ENCODE peak calls at places on chromosomes 12 and 14, in nine cellular contexts. C, E, R, T, K, B, Q, W and A are unnamed samples.

GRCh38 chr14:90399541-90400444 is 3.0 kb downstream of the CALM1 start:
- DNase-seq in C (peak; percentile 95), E (peak; percentile 93), R (peak; percentile 88), T (peak; percentile 97), K (peak; percentile 94), B (peak; percentile 59), Q (peak; percentile 88), W (peak; percentile 97), A (peak; percentile 92)

GRCh38 chr12:46743471-46743870 is 82.3 kb downstream of the SLC38A4 start:
- DNase-seq in C (no peak), E (no peak), R (no peak), T (no peak), K (no peak), B (no peak), Q (no peak), W (no peak), A (no peak)

GRCh38 chr12:24902521-24903304 is 46.2 kb downstream of the BCAT1 start:
- DNase-seq in C (no peak), E (peak; percentile 54), R (no peak), T (no peak), K (peak; percentile 55), B (peak; percentile 66), Q (peak; percentile 30), W (peak; percentile 85), A (no peak)

GRCh38 chr14:61080591-61081010 is 99.6 kb downstream of the SLC38A6 start:
- DNase-seq in C (no peak), E (no peak), R (peak; percentile 83), T (no peak), K (no peak), B (peak; percentile 20), Q (peak; percentile 99), W (no peak), A (no peak)

GRCh38 chr14:47155395-47155794 is 503.8 kb upstream of the RPL10L start:
- DNase-seq in C (no peak), E (no peak), R (no peak), T (no peak), K (no peak), B (no peak), Q (no peak), W (no peak), A (no peak)

GRCh38 chr12:107027304-107028053 is 40.5 kb upstream of the MTERF2 start:
- DNase-seq in C (no peak), E (no peak), R (peak; percentile 96), T (peak; percentile 22), K (no peak), B (no peak), Q (peak; percentile 94), W (no peak), A (peak; percentile 97)

GRCh38 chr12:109291531-109292341 is 17.3 kb downstream of the FOXN4 start:
- DNase-seq in C (peak; percentile 77), E (peak; percentile 88), R (no peak), T (no peak), K (peak; percentile 70), B (no peak), Q (peak; percentile 14), W (no peak), A (peak; percentile 9)

GRCh38 chr12:132356686-132357622 is 27.6 kb upstream of the GALNT9 start:
- DNase-seq in C (no peak), E (peak; percentile 3), R (peak; percentile 16), T (peak; percentile 50), K (peak; percentile 50), B (no peak), Q (peak; percentile 69), W (no peak), A (peak; percentile 90)

GRCh38 chr12:124232654-124232987 is 62.3 kb upstream of the RFLNA start:
- DNase-seq in C (no peak), E (no peak), R (no peak), T (no peak), K (no peak), B (no peak), Q (no peak), W (no peak), A (peak; percentile 22)
- H3K4me3 ChIP-seq in C (no peak overlapping the region), E (no peak overlapping the region), R (no peak overlapping the region), T (no peak overlapping the region), K (no peak overlapping the region), B (no peak overlapping the region), Q (no peak overlapping the region), W (no peak overlapping the region), A (no peak overlapping the region)

GRCh38 chr12:47967461-47968430 is 4.3 kb downstream of the TMEM106C start:
- DNase-seq in C (no peak), E (no peak), R (peak; percentile 17), T (no peak), K (peak; percentile 48), B (no peak), Q (peak; percentile 68), W (no peak), A (peak; percentile 58)

GRCh38 chr12:47963340-47964040 is at the start of gene TMEM106C:
- DNase-seq in C (peak; percentile 94), E (peak; percentile 95), R (peak; percentile 85), T (peak; percentile 94), K (peak; percentile 96), B (peak; percentile 97), Q (peak; percentile 85), W (peak; percentile 98), A (peak; percentile 91)

GRCh38 chr12:47965581-47965980 is 2.2 kb downstream of the TMEM106C start:
- DNase-seq in C (no peak), E (no peak), R (no peak), T (no peak), K (no peak), B (no peak), Q (no peak), W (no peak), A (no peak)

GRCh38 chr12:47962198-47962597 is 1.2 kb upstream of the TMEM106C start:
- DNase-seq in C (no peak), E (no peak), R (no peak), T (no peak), K (no peak), B (no peak), Q (no peak), W (no peak), A (no peak)

DNA sequence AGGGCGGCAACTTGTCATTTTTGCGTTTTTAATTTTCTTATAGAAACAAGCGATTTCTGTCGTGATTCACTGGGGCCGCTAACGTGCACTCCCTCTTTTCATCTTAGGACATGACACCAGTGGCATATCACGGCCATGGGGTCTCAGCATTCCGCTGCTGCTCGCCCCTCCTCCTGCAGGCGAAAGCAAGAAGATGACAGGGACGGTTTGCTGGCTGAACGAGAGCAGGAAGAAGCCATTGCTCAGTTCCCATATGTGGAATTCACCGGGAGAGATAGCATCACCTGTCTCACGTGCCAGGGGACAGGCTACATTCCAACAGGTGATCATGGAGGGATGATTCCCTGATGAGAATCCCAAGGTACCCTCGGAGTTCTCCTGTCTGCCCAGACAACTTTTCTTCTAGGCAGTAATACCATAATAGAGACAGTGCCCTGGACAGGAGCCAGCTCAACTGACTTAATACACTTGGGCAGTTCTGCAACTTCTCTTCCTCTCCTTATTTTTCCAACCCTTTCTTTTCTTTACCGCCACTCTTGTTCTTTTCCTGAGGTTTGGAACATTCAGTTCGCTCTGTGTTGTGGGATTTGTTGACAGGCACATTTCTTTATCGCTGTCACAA is 817 bp downstream of the TMEM106C start:
- DNase-seq in C (no peak), E (no peak), R (no peak), T (peak; percentile 59), K (no peak), B (no peak), Q (no peak), W (no peak), A (no peak)
- TF ChIP-seq CTCF in C (no peak), E (no peak), R (no peak), T (no peak), K (no peak), B (no peak), Q (no peak), W (no peak), A (no peak)

GRCh38 chr12:94172031-94172430 is 23.7 kb downstream of the PLXNC1 start:
- DNase-seq in C (no peak), E (no peak), R (peak; percentile 46), T (no peak), K (no peak), B (no peak), Q (peak; percentile 86), W (no peak), A (peak; percentile 73)

GRCh38 chr12:94175763-94176660 is 27.6 kb downstream of the PLXNC1 start:
- DNase-seq in C (no peak), E (no peak), R (peak; percentile 36), T (no peak), K (no peak), B (peak; percentile 25), Q (peak; percentile 64), W (no peak), A (peak; percentile 71)

GRCh38 chr12:94173660-94174265 is 25.4 kb downstream of the PLXNC1 start:
- DNase-seq in C (no peak), E (no peak), R (no peak), T (no peak), K (no peak), B (peak; percentile 54), Q (no peak), W (no peak), A (no peak)

GRCh38 chr12:94172973-94173372 is 24.6 kb downstream of the PLXNC1 start:
- DNase-seq in C (no peak), E (no peak), R (peak; percentile 99), T (peak; percentile 22), K (no peak), B (no peak), Q (peak; percentile 99), W (no peak), A (peak; percentile 99)

GRCh38 chr12:94174576-94174975 is 26.2 kb downstream of the PLXNC1 start:
- DNase-seq in C (no peak), E (no peak), R (no peak), T (no peak), K (no peak), B (peak; percentile 56), Q (no peak), W (no peak), A (no peak)
- H3K4me3 ChIP-seq in C (no peak overlapping the region), E (no peak overlapping the region), R (no peak overlapping the region), T (no peak overlapping the region), K (no peak overlapping the region), B (no peak overlapping the region), Q (no peak overlapping the region), W (no peak overlapping the region), A (no peak overlapping the region)

GRCh38 chr12:124705545-124706138 is 138.2 kb upstream of the NCOR2 start:
- DNase-seq in C (no peak), E (peak; percentile 28), R (no peak), T (no peak), K (no peak), B (no peak), Q (no peak), W (no peak), A (no peak)

GRCh38 chr12:124713041-124713435 is 145.6 kb upstream of the NCOR2 start:
- DNase-seq in C (peak; percentile 86), E (no peak), R (no peak), T (peak; percentile 64), K (peak; percentile 73), B (no peak), Q (no peak), W (peak; percentile 94), A (no peak)

GRCh38 chr12:124715121-124715990 is 147.9 kb upstream of the NCOR2 start:
- DNase-seq in C (no peak), E (no peak), R (peak; percentile 35), T (no peak), K (peak; percentile 58), B (no peak), Q (peak; percentile 33), W (no peak), A (no peak)

GRCh38 chr12:124713436-124714082 is 146.1 kb upstream of the NCOR2 start:
- DNase-seq in C (peak; percentile 67), E (no peak), R (peak; percentile 89), T (no peak), K (no peak), B (peak; percentile 79), Q (peak; percentile 67), W (no peak), A (peak; percentile 91)

DNA sequence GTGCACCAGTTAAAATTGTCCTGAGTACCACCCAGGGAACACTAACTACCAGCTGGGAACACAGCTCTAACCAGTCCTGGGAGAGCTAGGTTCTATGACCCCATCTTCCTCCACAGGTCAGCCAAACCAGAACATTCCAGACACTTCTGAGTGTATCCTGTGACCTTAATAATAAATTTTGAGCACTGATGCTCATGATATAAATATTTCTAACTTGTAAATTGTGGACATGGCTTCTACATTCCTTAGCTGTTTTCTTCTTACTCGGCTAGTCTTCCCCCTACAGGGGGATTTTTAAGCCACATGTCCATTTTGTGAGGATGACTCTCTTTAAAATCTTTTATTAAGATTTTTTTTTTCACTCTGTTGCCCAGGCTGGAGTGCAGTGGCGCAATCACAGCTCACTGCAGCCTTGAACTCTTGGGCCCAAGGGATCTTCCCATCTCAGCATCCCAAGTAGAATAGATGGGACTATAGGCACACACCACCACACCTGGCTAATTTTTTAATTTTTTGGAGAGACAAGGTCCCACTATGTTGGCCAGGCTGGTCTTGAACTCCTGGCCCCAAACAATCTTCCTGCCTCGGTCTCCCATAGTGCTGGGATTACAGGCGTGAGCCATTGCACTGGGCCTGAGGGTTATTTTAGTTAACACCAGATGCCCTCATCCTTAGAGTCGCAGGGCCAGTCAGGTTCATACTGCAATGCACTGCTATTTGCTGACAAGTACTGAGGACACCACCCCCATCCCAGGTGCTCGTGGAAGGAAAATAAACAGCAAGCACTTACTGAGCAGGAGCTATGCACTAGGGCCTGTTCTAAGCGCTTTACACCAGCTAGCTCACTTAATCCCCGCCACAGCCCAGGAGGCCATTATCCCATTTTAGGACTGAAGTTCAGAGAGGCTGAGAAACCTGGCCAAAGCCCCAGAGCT is 142.6 kb upstream of the NCOR2 start:
- DNase-seq in C (no peak), E (no peak), R (peak; percentile 87), T (no peak), K (no peak), B (no peak), Q (peak; percentile 72), W (no peak), A (peak; percentile 56)
- TF ChIP-seq CTCF in C (no peak), E (no peak), R (peak; percentile 64), T (peak; percentile 17), K (no peak), B (no peak), Q (peak; percentile 33), W (no peak), A (peak; percentile 25)